ENCODE peak calls at places on chromosomes 6 and 20, in four cellular contexts. One of them, this sample, is unnamed.

GRCh38 chr6:1390805-1391511 is 1.6 kb downstream of the FOXF2 start:
- DNase-seq in SHP77: no peak
- DNase-seq in ELF-1: peak
- DNase-seq in HCEC 1CT: peak
- DNase-seq in this sample: peak

GRCh38 chr6:5379647-5380242 is 118.4 kb downstream of the FARS2 start:
- DNase-seq in SHP77: peak
- DNase-seq in ELF-1: peak
- DNase-seq in HCEC 1CT: peak
- DNase-seq in this sample: peak

GRCh38 chr6:83985308-83985713 is 48.3 kb upstream of the MRAP2 start:
- DNase-seq in SHP77: no peak
- DNase-seq in ELF-1: no peak
- DNase-seq in HCEC 1CT: no peak
- DNase-seq in this sample: no peak

GRCh38 chr20:57849126-57849867 is 139.5 kb upstream of the PMEPA1 start:
- DNase-seq in SHP77: no peak
- DNase-seq in ELF-1: no peak
- DNase-seq in HCEC 1CT: no peak
- DNase-seq in this sample: no peak

GRCh38 chr6:5507056-5507722 is 245.9 kb downstream of the FARS2 start:
- DNase-seq in SHP77: no peak
- DNase-seq in ELF-1: no peak
- DNase-seq in HCEC 1CT: no peak
- DNase-seq in this sample: no peak

GRCh38 chr6:151087861-151088598 is 151.7 kb upstream of the AKAP12 start:
- DNase-seq in SHP77: no peak
- DNase-seq in ELF-1: no peak
- DNase-seq in HCEC 1CT: no peak
- DNase-seq in this sample: peak

GRCh38 chr6:109743739-109744138 is 52.6 kb downstream of the FIG4 start:
- DNase-seq in SHP77: no peak
- DNase-seq in ELF-1: no peak
- DNase-seq in HCEC 1CT: peak
- DNase-seq in this sample: no peak

GRCh38 chr6:97294451-97294850 is 11.4 kb upstream of the MMS22L start:
- DNase-seq in SHP77: no peak
- DNase-seq in ELF-1: no peak
- DNase-seq in HCEC 1CT: peak
- DNase-seq in this sample: peak

GRCh38 chr6:165117121-165117520 is 192.3 kb downstream of the C6orf118 start:
- DNase-seq in SHP77: no peak
- DNase-seq in ELF-1: no peak
- DNase-seq in HCEC 1CT: no peak
- DNase-seq in this sample: no peak

GRCh38 chr6:142300758-142301251 is 1.0 kb upstream of the ADGRG6 start:
- DNase-seq in SHP77: no peak
- DNase-seq in ELF-1: peak
- DNase-seq in HCEC 1CT: peak
- DNase-seq in this sample: no peak

GRCh38 chr6:78614961-78615360 is 252.4 kb upstream of the IRAK1BP1 start:
- DNase-seq in SHP77: no peak
- DNase-seq in ELF-1: no peak
- DNase-seq in HCEC 1CT: no peak
- DNase-seq in this sample: no peak

GRCh38 chr6:70684794-70685493 is 17.3 kb downstream of the SMAP1 start:
- DNase-seq in SHP77: no peak
- DNase-seq in ELF-1: no peak
- DNase-seq in HCEC 1CT: no peak
- DNase-seq in this sample: no peak

GRCh38 chr6:32249262-32249661 is 25.4 kb upstream of the NOTCH4 start:
- DNase-seq in SHP77: no peak
- DNase-seq in ELF-1: no peak
- DNase-seq in HCEC 1CT: no peak
- DNase-seq in this sample: no peak

GRCh38 chr6:25635886-25636317 is 16.1 kb upstream of the SCGN start:
- DNase-seq in SHP77: no peak
- DNase-seq in ELF-1: no peak
- DNase-seq in HCEC 1CT: no peak
- DNase-seq in this sample: no peak

GRCh38 chr20:20237093-20237959 is 130.6 kb upstream of the INSM1 start:
- DNase-seq in SHP77: peak
- DNase-seq in ELF-1: peak
- DNase-seq in HCEC 1CT: peak
- DNase-seq in this sample: peak

GRCh38 chr20:13452470-13453124 is 186.1 kb downstream of the TASP1 start:
- DNase-seq in SHP77: no peak
- DNase-seq in ELF-1: no peak
- DNase-seq in HCEC 1CT: no peak
- DNase-seq in this sample: no peak

GRCh38 chr20:47980336-47981177 is 195.3 kb upstream of the SULF2 start:
- DNase-seq in SHP77: no peak
- DNase-seq in ELF-1: no peak
- DNase-seq in HCEC 1CT: no peak
- DNase-seq in this sample: no peak

GRCh38 chr6:93779086-93779858 is 359.9 kb upstream of the EPHA7 start:
- DNase-seq in SHP77: no peak
- DNase-seq in ELF-1: peak
- DNase-seq in HCEC 1CT: peak
- DNase-seq in this sample: peak

GRCh38 chr6:24313477-24314141 is 44.2 kb downstream of the DCDC2 start:
- DNase-seq in SHP77: no peak
- DNase-seq in ELF-1: peak
- DNase-seq in HCEC 1CT: peak
- DNase-seq in this sample: peak

GRCh38 chr6:113893866-113894265 is 36.7 kb downstream of the MARCKS start:
- DNase-seq in SHP77: no peak
- DNase-seq in ELF-1: peak
- DNase-seq in HCEC 1CT: peak
- DNase-seq in this sample: no peak

GRCh38 chr20:57566399-57566798 is 5.5 kb downstream of the PCK1 start:
- DNase-seq in SHP77: no peak
- DNase-seq in ELF-1: no peak
- DNase-seq in HCEC 1CT: no peak
- DNase-seq in this sample: no peak

GRCh38 chr6:141029908-141030307 is 1102.8 kb upstream of the GJE1 start:
- DNase-seq in SHP77: no peak
- DNase-seq in ELF-1: no peak
- DNase-seq in HCEC 1CT: no peak
- DNase-seq in this sample: no peak

GRCh38 chr6:20718705-20719653 is 184.7 kb downstream of the CDKAL1 start:
- DNase-seq in SHP77: no peak
- DNase-seq in ELF-1: no peak
- DNase-seq in HCEC 1CT: no peak
- DNase-seq in this sample: no peak

GRCh38 chr20:24842591-24843442 is 106.3 kb upstream of the CST7 start:
- DNase-seq in SHP77: no peak
- DNase-seq in ELF-1: no peak
- DNase-seq in HCEC 1CT: no peak
- DNase-seq in this sample: no peak

GRCh38 chr6:143743256-143744166 is 65.7 kb downstream of the PHACTR2 start:
- DNase-seq in SHP77: peak
- DNase-seq in ELF-1: peak
- DNase-seq in HCEC 1CT: no peak
- DNase-seq in this sample: peak

GRCh38 chr6:113758725-113759576 is 98.2 kb upstream of the MARCKS start:
- DNase-seq in SHP77: no peak
- DNase-seq in ELF-1: no peak
- DNase-seq in HCEC 1CT: peak
- DNase-seq in this sample: no peak

GRCh38 chr6:126041516-126042447 is 55.4 kb downstream of the TRMT11 start:
- DNase-seq in SHP77: no peak
- DNase-seq in ELF-1: no peak
- DNase-seq in HCEC 1CT: no peak
- DNase-seq in this sample: no peak

GRCh38 chr20:18727032-18727508 is 86.5 kb upstream of the SCP2D1 start:
- DNase-seq in SHP77: peak
- DNase-seq in ELF-1: peak
- DNase-seq in HCEC 1CT: no peak
- DNase-seq in this sample: no peak

GRCh38 chr6:37517411-37517812 is 17.7 kb upstream of the CCDC167 start:
- DNase-seq in SHP77: no peak
- DNase-seq in ELF-1: no peak
- DNase-seq in HCEC 1CT: no peak
- DNase-seq in this sample: no peak

GRCh38 chr6:107866606-107867301 is 42.6 kb upstream of the SCML4 start:
- DNase-seq in SHP77: peak
- DNase-seq in ELF-1: peak
- DNase-seq in HCEC 1CT: no peak
- DNase-seq in this sample: peak

GRCh38 chr20:4122931-4123330 is 107.6 kb upstream of the RNF24 start:
- DNase-seq in SHP77: no peak
- DNase-seq in ELF-1: no peak
- DNase-seq in HCEC 1CT: no peak
- DNase-seq in this sample: no peak

GRCh38 chr6:17740559-17741220 is 34.0 kb upstream of the NUP153 start:
- DNase-seq in SHP77: no peak
- DNase-seq in ELF-1: no peak
- DNase-seq in HCEC 1CT: no peak
- DNase-seq in this sample: no peak

GRCh38 chr6:93036835-93037234 is 382.5 kb downstream of the EPHA7 start:
- DNase-seq in SHP77: peak
- DNase-seq in ELF-1: peak
- DNase-seq in HCEC 1CT: no peak
- DNase-seq in this sample: peak

This sample was measured in GM23338.